ENCODE peak calls at places on chromosomes 2 and 18, in eight cellular contexts. B, R, S, C, T, M, Z and W are unnamed samples.

GRCh38 chr2:149225446-149225845 is 104.9 kb upstream of the LYPD6 start:
- DNase-seq in B (no peak), R (no peak), S (no peak), C (no peak), T (no peak), M (no peak), Z (no peak), W (no peak)

GRCh38 chr2:112870851-112871830 is 34.6 kb upstream of the IL1B start:
- DNase-seq in B (no peak), R (no peak), S (no peak), C (no peak), T (no peak), M (no peak), Z (no peak), W (no peak)

GRCh38 chr18:21739604-21740473 is 753 bp upstream of the MIB1 start:
- DNase-seq in B (no peak), R (no peak), S (no peak), C (no peak), T (no peak), M (peak), Z (no peak), W (no peak)

GRCh38 chr2:217622205-217622621 is 380.6 kb downstream of the TNS1 start:
- DNase-seq in B (peak), R (no peak), S (peak), C (no peak), T (no peak), M (no peak), Z (peak), W (peak)

GRCh38 chr2:122340246-122340645 is 584.8 kb downstream of the TSN start:
- DNase-seq in B (no peak), R (no peak), S (no peak), C (peak), T (no peak), M (no peak), Z (no peak), W (no peak)

GRCh38 chr2:190342601-190343000 is 788 bp upstream of the INPP1 start:
- DNase-seq in B (no peak), R (no peak), S (no peak), C (no peak), T (no peak), M (no peak), Z (no peak), W (no peak)

GRCh38 chr2:75549401-75550253 is 11.1 kb downstream of the EVA1A start:
- DNase-seq in B (no peak), R (no peak), S (no peak), C (no peak), T (no peak), M (no peak), Z (no peak), W (no peak)

GRCh38 chr2:98748303-98749052 is 17.5 kb upstream of the MGAT4A start:
- DNase-seq in B (no peak), R (no peak), S (no peak), C (no peak), T (no peak), M (no peak), Z (no peak), W (no peak)

GRCh38 chr2:216294305-216294704 is 78.0 kb downstream of the MARCHF4 start:
- DNase-seq in B (no peak), R (peak), S (no peak), C (peak), T (no peak), M (no peak), Z (no peak), W (no peak)

GRCh38 chr2:60470340-60470739 is 83.1 kb downstream of the BCL11A start:
- DNase-seq in B (no peak), R (no peak), S (no peak), C (no peak), T (no peak), M (no peak), Z (no peak), W (no peak)

GRCh38 chr18:40371673-40372072 is 1583.4 kb upstream of the PIK3C3 start:
- DNase-seq in B (no peak), R (no peak), S (no peak), C (peak), T (no peak), M (no peak), Z (peak), W (no peak)

GRCh38 chr2:162885281-162886070 is 46.9 kb upstream of the KCNH7 start:
- DNase-seq in B (no peak), R (no peak), S (no peak), C (no peak), T (no peak), M (no peak), Z (no peak), W (no peak)

GRCh38 chr18:77059294-77059916 is 73.2 kb downstream of the MBP start:
- DNase-seq in B (peak), R (no peak), S (peak), C (peak), T (no peak), M (peak), Z (peak), W (peak)

GRCh38 chr2:216730871-216731270 is 35.5 kb upstream of the IGFBP5 start:
- DNase-seq in B (no peak), R (no peak), S (no peak), C (no peak), T (no peak), M (no peak), Z (no peak), W (no peak)

GRCh38 chr2:119706196-119706595 is 27.2 kb downstream of the TMEM177 start:
- DNase-seq in B (no peak), R (no peak), S (no peak), C (no peak), T (no peak), M (no peak), Z (no peak), W (peak)

GRCh38 chr2:68762665-68763064 is 28.1 kb downstream of the ARHGAP25 start:
- DNase-seq in B (peak), R (no peak), S (no peak), C (no peak), T (no peak), M (peak), Z (peak), W (no peak)

GRCh38 chr2:174397773-174398172 is 2.2 kb downstream of the SCRN3 start:
- DNase-seq in B (no peak), R (no peak), S (no peak), C (no peak), T (no peak), M (no peak), Z (no peak), W (peak)

GRCh38 chr2:166088634-166089033 is 39.2 kb downstream of the SCN1A start:
- DNase-seq in B (peak), R (no peak), S (no peak), C (no peak), T (no peak), M (no peak), Z (peak), W (no peak)

GRCh38 chr2:30809938-30810337 is 2.7 kb upstream of the CAPN13 start:
- DNase-seq in B (no peak), R (no peak), S (no peak), C (no peak), T (no peak), M (no peak), Z (no peak), W (no peak)

GRCh38 chr2:14673351-14673875 is 40.9 kb downstream of the LRATD1 start:
- DNase-seq in B (no peak), R (no peak), S (no peak), C (no peak), T (no peak), M (no peak), Z (no peak), W (no peak)

GRCh38 chr2:136233315-136233714 is 115.4 kb upstream of the CXCR4 start:
- DNase-seq in B (no peak), R (no peak), S (no peak), C (no peak), T (no peak), M (peak), Z (no peak), W (no peak)

GRCh38 chr2:202031261-202031986 is 2.2 kb upstream of the FZD7 start:
- DNase-seq in B (no peak), R (no peak), S (no peak), C (no peak), T (no peak), M (no peak), Z (no peak), W (no peak)
- H3K4me3 ChIP-seq in B (no peak), R (no peak), S (no peak), C (no peak), T (no peak), M (no peak), Z (peak), W (no peak)

GRCh38 chr2:168890006-168890782 is at the start of gene SPC25:
- DNase-seq in B (peak), R (peak), S (peak), C (peak), T (peak), M (peak), Z (peak), W (peak)
- TF ChIP-seq CTCF in B (no peak), R (no peak), S (no peak), C (no peak), T (peak), M (no peak), Z (no peak), W (no peak)

GRCh38 chr2:170818294-170819104 is 1.8 kb downstream of the GAD1 start:
- DNase-seq in B (no peak), R (no peak), S (no peak), C (peak), T (no peak), M (no peak), Z (no peak), W (no peak)
- H3K4me3 ChIP-seq in B (no peak), R (no peak), S (no peak), C (no peak), T (peak), M (no peak), Z (no peak), W (peak)

GRCh38 chr2:47664817-47665216 is 118.1 kb upstream of the MSH6 start:
- DNase-seq in B (no peak), R (no peak), S (no peak), C (peak), T (no peak), M (peak), Z (no peak), W (peak)
- TF ChIP-seq CTCF in B (peak), R (no peak), S (no peak), C (peak), T (no peak), M (peak), Z (no peak), W (peak)

GRCh38 chr2:150485114-150485870 is 2.2 kb downstream of the RND3 start:
- DNase-seq in B (no peak), R (peak), S (peak), C (peak), T (peak), M (no peak), Z (peak), W (peak)
- H3K4me3 ChIP-seq in B (peak), R (peak), S (peak), C (peak), T (peak), M (no peak), Z (peak), W (peak)

GRCh38 chr2:6352906-6353515 is 512.7 kb downstream of the CMPK2 start:
- DNase-seq in B (peak), R (no peak), S (peak), C (no peak), T (peak), M (peak), Z (peak), W (peak)
- TF ChIP-seq CTCF in B (peak), R (no peak), S (peak), C (peak), T (peak), M (peak), Z (peak), W (peak)

GRCh38 chr2:62708751-62709150 is 3.2 kb downstream of the EHBP1 start:
- DNase-seq in B (no peak), R (no peak), S (no peak), C (no peak), T (no peak), M (no peak), Z (no peak), W (no peak)

GRCh38 chr2:62706721-62707516 is 1.4 kb downstream of the EHBP1 start:
- DNase-seq in B (no peak), R (no peak), S (no peak), C (peak), T (no peak), M (no peak), Z (no peak), W (no peak)

GRCh38 chr2:62705859-62706720 is 577 bp downstream of the EHBP1 start:
- DNase-seq in B (peak), R (peak), S (peak), C (peak), T (peak), M (peak), Z (peak), W (peak)

GRCh38 chr2:62705007-62705829 is at the start of gene EHBP1:
- DNase-seq in B (peak), R (peak), S (peak), C (peak), T (peak), M (peak), Z (peak), W (peak)

DNA sequence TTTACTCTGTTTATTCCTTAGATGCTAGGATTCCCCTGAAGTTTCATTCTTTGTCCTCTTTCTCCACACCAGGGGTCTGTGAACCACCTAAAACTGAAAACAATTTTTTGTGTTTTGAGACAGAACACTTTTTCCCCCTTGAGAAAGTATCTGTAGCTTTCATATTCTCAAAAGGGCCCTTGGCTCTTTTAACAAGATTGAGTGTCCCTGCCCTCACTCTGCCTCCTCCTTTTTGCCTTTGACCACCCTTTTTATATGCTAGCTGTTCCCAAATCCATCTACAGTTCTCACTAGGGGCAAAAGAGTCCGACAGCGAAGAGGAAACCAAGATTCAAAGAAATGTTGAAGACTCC is 883 bp upstream of the EHBP1 start:
- DNase-seq in B (no peak), R (no peak), S (no peak), C (no peak), T (no peak), M (no peak), Z (no peak), W (no peak)
- H3K4me3 ChIP-seq in B (peak), R (peak), S (peak), C (peak), T (peak), M (peak), Z (peak), W (peak)

DNA sequence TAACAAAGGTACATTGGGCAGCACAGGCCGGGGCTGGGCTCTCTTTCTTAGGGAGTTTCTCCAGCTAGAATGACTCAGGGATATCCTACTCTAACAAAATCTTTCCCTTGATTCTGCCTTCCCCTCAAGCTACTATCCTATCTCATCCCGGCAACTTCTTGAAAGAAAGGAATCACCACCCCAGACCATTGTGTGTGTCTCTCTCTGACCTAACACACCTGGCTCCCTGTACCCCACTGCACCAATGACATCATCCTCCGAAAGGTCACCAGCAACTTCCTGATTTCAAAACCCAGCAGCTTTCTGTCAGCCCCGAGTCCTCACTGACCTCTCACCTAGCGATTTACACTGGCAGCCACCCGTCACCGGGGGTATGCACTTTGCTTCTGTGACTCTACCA is 72.1 kb upstream of the MAP4K4 start:
- DNase-seq in B (no peak), R (no peak), S (peak), C (peak), T (no peak), M (no peak), Z (peak), W (no peak)
- TF ChIP-seq CTCF in B (no peak), R (no peak), S (no peak), C (no peak), T (no peak), M (no peak), Z (no peak), W (no peak)

GRCh38 chr2:127226132-127226519 is 6.0 kb upstream of the CYP27C1 start:
- DNase-seq in B (no peak), R (no peak), S (no peak), C (no peak), T (no peak), M (no peak), Z (no peak), W (no peak)
- H3K4me3 ChIP-seq in B (peak), R (no peak), S (no peak), C (no peak), T (no peak), M (no peak), Z (no peak), W (no peak)

DNA sequence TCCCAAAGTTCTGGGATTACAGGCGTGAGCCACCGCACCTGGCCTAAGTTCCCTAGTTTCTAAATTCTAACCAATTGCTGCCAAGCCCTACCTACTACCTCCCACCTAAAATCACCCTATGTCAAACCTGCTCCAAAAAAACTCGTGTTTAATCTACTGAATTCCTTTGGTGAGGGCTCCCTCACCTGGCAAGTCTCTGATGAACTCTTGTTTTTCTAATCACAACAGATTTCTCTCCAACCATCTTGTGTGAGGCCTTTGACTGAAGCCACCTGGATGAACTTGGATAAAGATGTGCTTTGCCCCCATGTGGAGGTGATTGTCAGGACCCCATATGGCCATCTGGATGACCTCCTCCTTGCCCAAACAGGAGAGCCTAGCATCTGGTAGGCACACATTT is 17.4 kb upstream of the SLC35G4 start:
- DNase-seq in B (no peak), R (no peak), S (no peak), C (no peak), T (no peak), M (peak), Z (no peak), W (no peak)
- TF ChIP-seq CTCF in B (no peak), R (no peak), S (no peak), C (no peak), T (no peak), M (peak), Z (no peak), W (no peak)